ENCODE peak calls at places on chromosome 2, in four cellular contexts. V is body of pancreas, K is glutamatergic neuron, R is kidney glomerular epithelial cell. U is an unnamed sample.

GRCh38 chr2:233856184-233856583 is 1.8 kb upstream of the HJURP start:
- DNase-seq in K (no peak), V (no peak), R (no peak), U (no peak)

GRCh38 chr2:223723954-223724411 is 113.4 kb downstream of the AP1S3 start:
- DNase-seq in R (no peak), V (no peak), K (no peak), U (no peak)

GRCh38 chr2:168454737-168455691 is 1.1 kb upstream of the CERS6 start:
- DNase-seq in R (no peak), K (no peak), V (no peak), U (no peak)

GRCh38 chr2:224882291-224883171 is 159.7 kb downstream of the DOCK10 start:
- DNase-seq in V (no peak), K (no peak), R (peak; percentile 98), U (peak; percentile 87)

GRCh38 chr2:238380785-238381184 is 45.9 kb upstream of the ASB1 start:
- DNase-seq in V (no peak), R (no peak), K (no peak), U (peak; percentile 94)

GRCh38 chr2:6916736-6917070 is 509 bp upstream of the RNF144A start:
- DNase-seq in K (peak; percentile 38), V (no peak), R (no peak), U (no peak)

GRCh38 chr2:122519366-122519765 is 763.9 kb downstream of the TSN start:
- DNase-seq in R (no peak), V (no peak), K (no peak), U (peak; percentile 11)

GRCh38 chr2:198546091-198546490 is 741.7 kb downstream of the PLCL1 start:
- DNase-seq in K (no peak), R (no peak), V (no peak), U (no peak)

GRCh38 chr2:165406053-165406628 is 63.4 kb upstream of the CSRNP3 start:
- DNase-seq in V (no peak), K (no peak), R (no peak), U (peak; percentile 97)

GRCh38 chr2:230868151-230868946 is 3.6 kb downstream of the ITM2C start:
- DNase-seq in V (no peak), K (no peak), R (no peak), U (no peak)

GRCh38 chr2:177334940-177335543 is 57.5 kb upstream of the AGPS start:
- DNase-seq in K (no peak), R (peak; percentile 37), V (peak; percentile 20), U (peak; percentile 71)

GRCh38 chr2:176583530-176584101 is 314.4 kb downstream of the MTX2 start:
- DNase-seq in V (no peak), K (no peak), R (peak; percentile 71), U (peak; percentile 83)